ENCODE peak calls at places on chromosomes 3 and 15, in seven cellular contexts. M, R, A, I, Z, J and Y are unnamed samples.

GRCh38 chr3:180615954-180616353 is 14.0 kb downstream of the TTC14 start:
- DNase-seq in M (no peak), R (no peak), A (no peak), I (no peak), Z (no peak), J (no peak), Y (no peak)

GRCh38 chr3:28791713-28792255 is 443.2 kb upstream of the AZI2 start:
- DNase-seq in M (no peak), R (no peak), A (no peak), I (no peak), Z (no peak), J (no peak), Y (no peak)

GRCh38 chr15:71471347-71471746 is 339.0 kb upstream of the NR2E3 start:
- DNase-seq in M (peak; percentile 6), R (no peak), A (no peak), I (no peak), Z (peak; percentile 91), J (no peak), Y (no peak)

GRCh38 chr15:40353697-40354096 is 2.9 kb downstream of the PHGR1 start:
- DNase-seq in M (no peak), R (no peak), A (no peak), I (no peak), Z (no peak), J (no peak), Y (no peak)

GRCh38 chr15:101174152-101174920 is 77.5 kb downstream of the CHSY1 start:
- DNase-seq in M (no peak), R (no peak), A (no peak), I (no peak), Z (no peak), J (no peak), Y (no peak)

GRCh38 chr3:71468311-71469130 is 115.0 kb downstream of the FOXP1 start:
- DNase-seq in M (no peak), R (no peak), A (no peak), I (no peak), Z (no peak), J (no peak), Y (peak; percentile 64)

GRCh38 chr15:93029613-93030429 is 59.2 kb downstream of the RGMA start:
- DNase-seq in M (peak; percentile 31), R (no peak), A (no peak), I (no peak), Z (peak; percentile 66), J (no peak), Y (peak; percentile 61)

GRCh38 chr15:80160570-80161156 is 7.9 kb downstream of the FAH start:
- DNase-seq in M (peak; percentile 96), R (peak; percentile 43), A (no peak), I (no peak), Z (peak; percentile 89), J (peak; percentile 46), Y (peak; percentile 68)

GRCh38 chr3:21330293-21330692 is 420.7 kb downstream of the ZNF385D start:
- DNase-seq in M (no peak), R (no peak), A (no peak), I (no peak), Z (peak; percentile 58), J (no peak), Y (no peak)

GRCh38 chr15:94582368-94582767 is 351.0 kb downstream of the MCTP2 start:
- DNase-seq in M (no peak), R (no peak), A (no peak), I (no peak), Z (peak; percentile 6), J (no peak), Y (no peak)

GRCh38 chr3:170189396-170190256 is 8.1 kb upstream of the PHC3 start:
- DNase-seq in M (no peak), R (no peak), A (no peak), I (no peak), Z (no peak), J (no peak), Y (no peak)

GRCh38 chr15:49145651-49146609 is 9.5 kb downstream of the COPS2 start:
- DNase-seq in M (peak; percentile 73), R (no peak), A (peak; percentile 64), I (no peak), Z (peak; percentile 52), J (no peak), Y (no peak)

GRCh38 chr3:156456771-156457224 is 98.1 kb downstream of the SSR3 start:
- DNase-seq in M (peak; percentile 13), R (no peak), A (peak; percentile 15), I (no peak), Z (peak; percentile 19), J (no peak), Y (no peak)

GRCh38 chr15:61118885-61119284 is 110.2 kb downstream of the RORA start:
- DNase-seq in M (no peak), R (no peak), A (no peak), I (no peak), Z (no peak), J (no peak), Y (no peak)

GRCh38 chr15:81184188-81184587 is 12.5 kb upstream of the IL16 start:
- DNase-seq in M (peak; percentile 41), R (no peak), A (no peak), I (peak; percentile 47), Z (no peak), J (no peak), Y (peak; percentile 87)

GRCh38 chr15:28208583-28208982 is 109.5 kb upstream of the OCA2 start:
- DNase-seq in M (no peak), R (peak; percentile 29), A (no peak), I (no peak), Z (no peak), J (no peak), Y (no peak)

GRCh38 chr15:65424683-65425082 is 1.9 kb upstream of the IGDCC4 start:
- DNase-seq in M (no peak), R (peak; percentile 4), A (no peak), I (no peak), Z (no peak), J (no peak), Y (no peak)

GRCh38 chr3:197541756-197542539 is 13.8 kb downstream of the BDH1 start:
- DNase-seq in M (peak; percentile 73), R (peak; percentile 65), A (peak; percentile 85), I (no peak), Z (no peak), J (no peak), Y (peak; percentile 76)

GRCh38 chr3:159904455-159904854 is 84.2 kb upstream of the IL12A start:
- DNase-seq in M (no peak), R (no peak), A (no peak), I (no peak), Z (no peak), J (no peak), Y (no peak)

GRCh38 chr3:172260381-172260780 is 187.9 kb downstream of the GHSR start:
- DNase-seq in M (peak; percentile 30), R (no peak), A (no peak), I (no peak), Z (peak; percentile 56), J (no peak), Y (no peak)

GRCh38 chr3:51304230-51304629 is 80.9 kb upstream of the MANF start:
- DNase-seq in M (no peak), R (no peak), A (no peak), I (no peak), Z (no peak), J (no peak), Y (no peak)

GRCh38 chr3:121648219-121648958 is 12.3 kb downstream of the HCLS1 start:
- DNase-seq in M (no peak), R (no peak), A (no peak), I (no peak), Z (no peak), J (no peak), Y (no peak)
- TF ChIP-seq CTCF in M (no peak), R (peak; percentile 50), A (no peak), I (no peak), Z (no peak), J (no peak), Y (peak; percentile 44)

DNA sequence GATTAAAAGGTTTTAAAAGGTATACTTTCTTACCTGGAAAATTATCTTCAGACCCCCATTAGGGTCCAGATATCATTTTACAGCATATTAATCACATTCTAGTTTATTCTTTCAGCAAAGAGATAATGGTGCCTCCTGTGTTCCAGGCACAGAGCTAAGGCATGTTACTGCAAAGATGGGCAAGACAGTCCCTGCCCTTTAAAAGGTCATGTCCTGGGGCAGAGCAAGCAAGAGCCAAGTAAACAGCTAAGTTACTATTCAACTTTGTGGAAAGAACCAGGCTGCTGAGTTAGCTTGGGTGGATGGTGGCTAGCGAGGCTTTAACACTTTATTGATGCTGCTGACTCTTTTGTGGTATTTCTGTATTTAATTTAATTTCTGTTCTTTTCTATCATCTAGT is 75.0 kb downstream of the LRRC28 start:
- DNase-seq in M (no peak), R (no peak), A (no peak), I (no peak), Z (peak; percentile 69), J (no peak), Y (no peak)
- H3K27me3 ChIP-seq in M (no peaks in the 10 kb centered on the region), R (no peaks in the 10 kb centered on the region), A (no peaks in the 10 kb centered on the region), I (no peaks in the 10 kb centered on the region), Z (no peaks in the 10 kb centered on the region), J (no peaks in the 10 kb centered on the region), Y (no peaks in the 10 kb centered on the region)

DNA sequence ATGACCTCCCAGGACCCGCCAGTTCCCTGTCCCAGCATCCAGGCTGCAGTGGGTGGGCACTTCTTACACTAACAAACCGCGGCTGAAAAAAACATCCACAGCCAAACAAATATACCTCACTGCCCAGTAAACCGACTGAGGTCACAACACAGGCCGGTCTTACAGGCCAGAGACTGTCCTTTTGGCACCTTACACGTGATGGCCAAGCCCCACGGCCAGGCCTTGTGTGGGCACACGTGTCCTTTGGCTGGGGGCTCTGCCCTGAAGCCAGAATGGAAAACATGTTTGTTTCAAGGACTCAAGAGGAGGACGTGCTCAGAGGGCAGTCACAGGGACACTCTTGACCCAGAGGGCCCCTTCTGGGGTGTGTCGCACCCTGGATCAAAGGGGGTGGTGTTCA is 9.8 kb downstream of the SLC38A3 start:
- DNase-seq in M (no peak), R (no peak), A (no peak), I (no peak), Z (no peak), J (no peak), Y (no peak)
- H3K27ac ChIP-seq in M (no peak overlapping the region), R (no peak overlapping the region), A (peak overlapping the region; percentile 95), I (no peak overlapping the region), Z (no peak overlapping the region), J (no peak overlapping the region), Y (no peak overlapping the region)

GRCh38 chr3:38354588-38355344 is 8.2 kb downstream of the XYLB start:
- DNase-seq in M (peak; percentile 68), R (no peak), A (no peak), I (no peak), Z (peak; percentile 73), J (no peak), Y (no peak)

GRCh38 chr3:38347421-38348200 is 1.0 kb downstream of the XYLB start:
- DNase-seq in M (no peak), R (no peak), A (no peak), I (no peak), Z (no peak), J (no peak), Y (no peak)

GRCh38 chr3:38349684-38350359 is 3.2 kb downstream of the XYLB start:
- DNase-seq in M (peak; percentile 37), R (no peak), A (no peak), I (no peak), Z (no peak), J (no peak), Y (no peak)

GRCh38 chr3:38348903-38349302 is 2.3 kb downstream of the XYLB start:
- DNase-seq in M (peak; percentile 57), R (no peak), A (no peak), I (no peak), Z (peak; percentile 49), J (no peak), Y (no peak)

DNA sequence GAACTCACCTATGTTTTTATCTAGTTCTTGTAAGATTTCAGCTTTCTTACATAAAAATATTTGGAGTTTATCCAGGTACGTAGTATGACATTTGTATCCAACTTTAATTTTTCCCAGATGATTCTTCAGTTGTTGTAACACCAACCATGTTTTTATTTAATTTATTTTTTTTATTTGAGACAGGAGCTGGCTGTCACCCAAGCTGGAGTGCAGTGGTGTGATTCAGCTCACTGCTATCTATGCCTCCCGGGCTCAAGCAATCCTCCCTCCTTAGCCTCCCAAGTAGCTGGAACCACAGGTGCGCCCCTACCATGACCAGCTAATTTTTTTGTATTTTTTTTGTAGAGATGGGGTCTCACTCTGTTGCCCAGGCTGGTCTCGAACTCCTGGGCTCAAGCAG is 6.6 kb downstream of the XYLB start:
- DNase-seq in M (peak; percentile 24), R (no peak), A (no peak), I (no peak), Z (no peak), J (no peak), Y (no peak)
- TF ChIP-seq CTCF in M (no peak), R (no peak), A (no peak), I (no peak), Z (no peak), J (no peak), Y (no peak)